ENCODE peak calls at places on chromosomes 2 and 18, in seven cellular contexts. One of them, this sample, is unnamed.

GRCh38 chr18:7452331-7452730 is 114.8 kb upstream of the PTPRM start:
- DNase-seq in HFFc6: peak
- DNase-seq in fibroblast of the aortic adventitia: no peak
- DNase-seq in thoracic aorta: no peak
- DNase-seq in esophagus squamous epithelium: no peak
- DNase-seq in tibial artery: peak
- DNase-seq in cardiac muscle cell: peak
- DNase-seq in this sample: peak

GRCh38 chr2:136932700-136933099 is 167.4 kb downstream of the THSD7B start:
- DNase-seq in esophagus squamous epithelium: no peak
- DNase-seq in thoracic aorta: no peak
- DNase-seq in tibial artery: no peak
- DNase-seq in cardiac muscle cell: no peak
- DNase-seq in fibroblast of the aortic adventitia: peak
- DNase-seq in HFFc6: peak
- DNase-seq in this sample: peak

GRCh38 chr2:97748397-97748796 is 35.0 kb downstream of the ZAP70 start:
- DNase-seq in HFFc6: no peak
- DNase-seq in fibroblast of the aortic adventitia: no peak
- DNase-seq in thoracic aorta: no peak
- DNase-seq in esophagus squamous epithelium: no peak
- DNase-seq in cardiac muscle cell: peak
- DNase-seq in tibial artery: no peak
- DNase-seq in this sample: peak

GRCh38 chr2:45637440-45637839 is 14.0 kb upstream of the PRKCE start:
- DNase-seq in esophagus squamous epithelium: no peak
- DNase-seq in fibroblast of the aortic adventitia: no peak
- DNase-seq in HFFc6: peak
- DNase-seq in cardiac muscle cell: no peak
- DNase-seq in thoracic aorta: no peak
- DNase-seq in tibial artery: no peak
- DNase-seq in this sample: no peak

GRCh38 chr2:120303177-120303576 is 42.8 kb upstream of the INHBB start:
- DNase-seq in cardiac muscle cell: no peak
- DNase-seq in fibroblast of the aortic adventitia: no peak
- DNase-seq in thoracic aorta: no peak
- DNase-seq in HFFc6: no peak
- DNase-seq in esophagus squamous epithelium: no peak
- DNase-seq in tibial artery: no peak
- DNase-seq in this sample: no peak

GRCh38 chr2:128536925-128537620 is 218.4 kb upstream of the HS6ST1 start:
- DNase-seq in thoracic aorta: no peak
- DNase-seq in tibial artery: no peak
- DNase-seq in HFFc6: peak
- DNase-seq in fibroblast of the aortic adventitia: peak
- DNase-seq in esophagus squamous epithelium: no peak
- DNase-seq in cardiac muscle cell: peak
- DNase-seq in this sample: no peak

GRCh38 chr18:35778850-35779634 is 193.4 kb upstream of the RMP24 start:
- DNase-seq in tibial artery: no peak
- DNase-seq in fibroblast of the aortic adventitia: no peak
- DNase-seq in cardiac muscle cell: no peak
- DNase-seq in esophagus squamous epithelium: no peak
- DNase-seq in thoracic aorta: no peak
- DNase-seq in HFFc6: no peak
- DNase-seq in this sample: no peak

GRCh38 chr2:86622409-86622877 is 1.2 kb downstream of the RNF103 start:
- DNase-seq in cardiac muscle cell: peak
- DNase-seq in thoracic aorta: no peak
- DNase-seq in esophagus squamous epithelium: peak
- DNase-seq in tibial artery: peak
- DNase-seq in fibroblast of the aortic adventitia: peak
- DNase-seq in HFFc6: no peak
- DNase-seq in this sample: peak

GRCh38 chr2:191557841-191558240 is 120.1 kb upstream of the NABP1 start:
- DNase-seq in esophagus squamous epithelium: no peak
- DNase-seq in thoracic aorta: no peak
- DNase-seq in tibial artery: no peak
- DNase-seq in HFFc6: no peak
- DNase-seq in cardiac muscle cell: no peak
- DNase-seq in fibroblast of the aortic adventitia: no peak
- DNase-seq in this sample: no peak

GRCh38 chr2:201915446-201915845 is 109.1 kb downstream of the CDK15 start:
- DNase-seq in thoracic aorta: no peak
- DNase-seq in HFFc6: no peak
- DNase-seq in fibroblast of the aortic adventitia: no peak
- DNase-seq in cardiac muscle cell: no peak
- DNase-seq in esophagus squamous epithelium: no peak
- DNase-seq in tibial artery: no peak
- DNase-seq in this sample: no peak

GRCh38 chr2:21047161-21048009 is 3.5 kb upstream of the APOB start:
- DNase-seq in HFFc6: no peak
- DNase-seq in cardiac muscle cell: peak
- DNase-seq in thoracic aorta: no peak
- DNase-seq in esophagus squamous epithelium: no peak
- DNase-seq in fibroblast of the aortic adventitia: peak
- DNase-seq in tibial artery: no peak
- DNase-seq in this sample: no peak

GRCh38 chr2:224561234-224562005 is 23.7 kb downstream of the CUL3 start:
- DNase-seq in HFFc6: peak
- DNase-seq in esophagus squamous epithelium: no peak
- DNase-seq in thoracic aorta: no peak
- DNase-seq in fibroblast of the aortic adventitia: no peak
- DNase-seq in tibial artery: no peak
- DNase-seq in cardiac muscle cell: peak
- DNase-seq in this sample: no peak

GRCh38 chr2:217641987-217642386 is 360.8 kb downstream of the TNS1 start:
- DNase-seq in esophagus squamous epithelium: no peak
- DNase-seq in cardiac muscle cell: no peak
- DNase-seq in HFFc6: no peak
- DNase-seq in fibroblast of the aortic adventitia: no peak
- DNase-seq in tibial artery: no peak
- DNase-seq in thoracic aorta: no peak
- DNase-seq in this sample: no peak

GRCh38 chr2:139122711-139123158 is 342.5 kb upstream of the NXPH2 start:
- DNase-seq in fibroblast of the aortic adventitia: peak
- DNase-seq in thoracic aorta: no peak
- DNase-seq in esophagus squamous epithelium: no peak
- DNase-seq in cardiac muscle cell: peak
- DNase-seq in tibial artery: no peak
- DNase-seq in HFFc6: peak
- DNase-seq in this sample: no peak

GRCh38 chr2:47518497-47519146 is 115.7 kb downstream of the MSH2 start:
- DNase-seq in thoracic aorta: no peak
- DNase-seq in HFFc6: no peak
- DNase-seq in tibial artery: no peak
- DNase-seq in esophagus squamous epithelium: no peak
- DNase-seq in fibroblast of the aortic adventitia: no peak
- DNase-seq in cardiac muscle cell: no peak
- DNase-seq in this sample: no peak

GRCh38 chr2:129865976-129866375 is 113.5 kb upstream of the RAB6C start:
- DNase-seq in cardiac muscle cell: no peak
- DNase-seq in fibroblast of the aortic adventitia: no peak
- DNase-seq in esophagus squamous epithelium: no peak
- DNase-seq in thoracic aorta: no peak
- DNase-seq in tibial artery: no peak
- DNase-seq in HFFc6: no peak
- DNase-seq in this sample: no peak

GRCh38 chr2:96116879-96117533 is 635 bp upstream of the ADRA2B start:
- DNase-seq in thoracic aorta: no peak
- DNase-seq in tibial artery: no peak
- DNase-seq in fibroblast of the aortic adventitia: peak
- DNase-seq in esophagus squamous epithelium: no peak
- DNase-seq in HFFc6: no peak
- DNase-seq in cardiac muscle cell: peak
- DNase-seq in this sample: peak

GRCh38 chr2:53490659-53491058 is 276.9 kb upstream of the CHAC2 start:
- DNase-seq in HFFc6: peak
- DNase-seq in tibial artery: peak
- DNase-seq in esophagus squamous epithelium: no peak
- DNase-seq in cardiac muscle cell: peak
- DNase-seq in fibroblast of the aortic adventitia: peak
- DNase-seq in thoracic aorta: no peak
- DNase-seq in this sample: peak

GRCh38 chr2:41710944-41711343 is 336.9 kb upstream of the PKDCC start:
- DNase-seq in thoracic aorta: no peak
- DNase-seq in fibroblast of the aortic adventitia: peak
- DNase-seq in esophagus squamous epithelium: no peak
- DNase-seq in tibial artery: no peak
- DNase-seq in cardiac muscle cell: peak
- DNase-seq in HFFc6: peak
- DNase-seq in this sample: no peak

GRCh38 chr2:121561617-121562268 is 31.1 kb downstream of the RNU4ATAC start:
- DNase-seq in esophagus squamous epithelium: no peak
- DNase-seq in fibroblast of the aortic adventitia: peak
- DNase-seq in cardiac muscle cell: peak
- DNase-seq in HFFc6: peak
- DNase-seq in thoracic aorta: no peak
- DNase-seq in tibial artery: no peak
- DNase-seq in this sample: no peak

GRCh38 chr2:75053484-75054112 is 95.2 kb downstream of the POLE4 start:
- DNase-seq in tibial artery: no peak
- DNase-seq in cardiac muscle cell: peak
- DNase-seq in thoracic aorta: no peak
- DNase-seq in HFFc6: peak
- DNase-seq in fibroblast of the aortic adventitia: no peak
- DNase-seq in esophagus squamous epithelium: no peak
- DNase-seq in this sample: peak

GRCh38 chr2:65309699-65310098 is 82.1 kb downstream of the ACTR2 start:
- DNase-seq in tibial artery: no peak
- DNase-seq in esophagus squamous epithelium: no peak
- DNase-seq in HFFc6: no peak
- DNase-seq in fibroblast of the aortic adventitia: no peak
- DNase-seq in thoracic aorta: no peak
- DNase-seq in cardiac muscle cell: no peak
- DNase-seq in this sample: no peak

DNA sequence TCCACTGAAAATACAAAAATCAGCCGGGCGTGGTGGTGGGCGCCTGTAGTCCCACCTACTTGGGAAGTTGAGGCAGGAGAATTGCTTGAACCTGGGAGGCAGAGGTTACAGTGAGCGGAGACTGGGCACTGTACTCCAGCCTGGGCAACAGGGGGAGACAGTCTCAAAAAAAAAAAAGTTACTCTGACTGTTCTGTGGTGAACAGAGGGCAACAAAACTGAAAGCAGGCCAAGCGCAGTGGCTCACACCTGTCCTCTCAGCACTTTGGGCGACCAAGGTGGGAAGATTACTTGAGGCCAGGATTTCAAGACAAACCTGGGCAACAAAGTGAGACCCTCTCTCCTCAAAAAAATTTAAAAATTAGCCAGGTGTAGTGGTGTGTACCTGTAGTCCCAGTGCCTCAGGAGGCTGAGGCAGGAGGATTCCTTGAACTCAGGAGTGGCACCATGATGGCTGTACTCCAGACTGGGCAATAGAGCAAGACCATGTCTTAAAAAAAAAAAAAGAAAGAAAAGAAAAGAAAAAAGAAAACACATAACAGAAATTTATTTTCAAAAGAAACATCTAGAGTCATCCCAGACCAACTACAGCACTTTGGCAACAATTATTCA is 13.6 kb upstream of the RTN4 start:
- DNase-seq in thoracic aorta: no peak
- DNase-seq in esophagus squamous epithelium: no peak
- DNase-seq in cardiac muscle cell: no peak
- DNase-seq in tibial artery: no peak
- DNase-seq in fibroblast of the aortic adventitia: no peak
- DNase-seq in HFFc6: no peak
- DNase-seq in this sample: no peak
- TF ChIP-seq CTCF in thoracic aorta: no peak
- TF ChIP-seq CTCF in esophagus squamous epithelium: no peak
- TF ChIP-seq CTCF in cardiac muscle cell: no peak
- TF ChIP-seq CTCF in tibial artery: no peak
- TF ChIP-seq CTCF in fibroblast of the aortic adventitia: no peak
- TF ChIP-seq CTCF in HFFc6: peak
- TF ChIP-seq CTCF in this sample: no peak

DNA sequence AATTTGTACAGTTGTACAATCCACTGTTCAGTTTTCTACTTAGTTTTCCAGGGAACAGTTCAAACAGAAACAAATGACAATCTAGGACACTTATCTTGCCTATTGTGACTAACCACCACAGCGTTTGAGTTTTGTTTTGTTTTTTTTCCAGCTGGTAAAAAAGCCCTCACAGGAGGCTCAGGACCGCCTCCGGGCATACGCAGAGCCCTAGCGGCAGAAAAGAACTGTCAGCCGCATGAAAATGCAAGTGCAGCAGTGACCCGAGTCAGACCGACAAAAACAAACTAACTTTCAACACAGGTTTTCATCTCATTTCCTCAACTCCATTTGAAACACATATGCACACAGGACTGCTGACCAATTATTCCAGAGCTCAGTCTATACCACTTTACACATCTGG is 68.6 kb downstream of the STEAP3 start:
- DNase-seq in tibial artery: no peak
- DNase-seq in HFFc6: no peak
- DNase-seq in fibroblast of the aortic adventitia: no peak
- DNase-seq in thoracic aorta: no peak
- DNase-seq in cardiac muscle cell: peak
- DNase-seq in esophagus squamous epithelium: no peak
- DNase-seq in this sample: no peak
- TF ChIP-seq CTCF in tibial artery: no peak
- TF ChIP-seq CTCF in HFFc6: no peak
- TF ChIP-seq CTCF in fibroblast of the aortic adventitia: no peak
- TF ChIP-seq CTCF in thoracic aorta: no peak
- TF ChIP-seq CTCF in cardiac muscle cell: peak
- TF ChIP-seq CTCF in esophagus squamous epithelium: peak
- TF ChIP-seq CTCF in this sample: no peak

GRCh38 chr18:12307251-12307736 is 747 bp upstream of the TUBB6 start:
- DNase-seq in HFFc6: peak
- DNase-seq in fibroblast of the aortic adventitia: peak
- DNase-seq in tibial artery: peak
- DNase-seq in cardiac muscle cell: peak
- DNase-seq in thoracic aorta: no peak
- DNase-seq in esophagus squamous epithelium: no peak
- DNase-seq in this sample: peak
- TF ChIP-seq CTCF in HFFc6: no peak
- TF ChIP-seq CTCF in fibroblast of the aortic adventitia: peak
- TF ChIP-seq CTCF in tibial artery: no peak
- TF ChIP-seq CTCF in cardiac muscle cell: peak
- TF ChIP-seq CTCF in thoracic aorta: peak
- TF ChIP-seq CTCF in esophagus squamous epithelium: no peak
- TF ChIP-seq CTCF in this sample: no peak

GRCh38 chr2:16617282-16618266 is 48.1 kb downstream of the CYRIA start:
- DNase-seq in tibial artery: peak
- DNase-seq in fibroblast of the aortic adventitia: peak
- DNase-seq in esophagus squamous epithelium: no peak
- DNase-seq in thoracic aorta: no peak
- DNase-seq in cardiac muscle cell: peak
- DNase-seq in HFFc6: no peak
- DNase-seq in this sample: no peak
- TF ChIP-seq CTCF in tibial artery: peak
- TF ChIP-seq CTCF in fibroblast of the aortic adventitia: peak
- TF ChIP-seq CTCF in esophagus squamous epithelium: peak
- TF ChIP-seq CTCF in thoracic aorta: peak
- TF ChIP-seq CTCF in cardiac muscle cell: peak
- TF ChIP-seq CTCF in HFFc6: peak
- TF ChIP-seq CTCF in this sample: peak

GRCh38 chr18:62991959-62992358 is 276.6 kb downstream of the PHLPP1 start:
- DNase-seq in HFFc6: no peak
- DNase-seq in tibial artery: no peak
- DNase-seq in thoracic aorta: no peak
- DNase-seq in fibroblast of the aortic adventitia: no peak
- DNase-seq in cardiac muscle cell: no peak
- DNase-seq in esophagus squamous epithelium: no peak
- DNase-seq in this sample: no peak
- TF ChIP-seq CTCF in HFFc6: peak
- TF ChIP-seq CTCF in tibial artery: no peak
- TF ChIP-seq CTCF in thoracic aorta: no peak
- TF ChIP-seq CTCF in fibroblast of the aortic adventitia: no peak
- TF ChIP-seq CTCF in cardiac muscle cell: no peak
- TF ChIP-seq CTCF in esophagus squamous epithelium: no peak
- TF ChIP-seq CTCF in this sample: no peak